ENCODE peak calls at places on chromosomes 2 and 18, in eight cellular contexts. U is hepatocyte; B is PC-9; F is IMR-90; P is Peyer's patch; V is CD8-positive, alpha-beta T cell; N is psoas muscle; H is cardiac muscle cell. L is an unnamed sample.

GRCh38 chr2:215622836-215623235 is 187.0 kb upstream of the FN1 start:
- DNase-seq in U (no peak), B (no peak), F (peak; percentile 63), P (no peak), V (no peak), N (no peak), H (no peak), L (no peak)

GRCh38 chr2:213251618-213252017 is 32.6 kb upstream of the SPAG16 start:
- DNase-seq in U (peak; percentile 84), B (no peak), F (peak; percentile 81), P (no peak), V (no peak), N (no peak), H (peak; percentile 89), L (no peak)

GRCh38 chr2:78397198-78397597 is 628.3 kb upstream of the REG3G start:
- DNase-seq in U (no peak), B (no peak), F (no peak), P (no peak), V (no peak), N (no peak), H (no peak), L (no peak)

GRCh38 chr2:26017464-26018183 is 16.3 kb upstream of the RAB10 start:
- DNase-seq in U (no peak), B (no peak), F (no peak), P (no peak), V (no peak), N (no peak), H (no peak), L (no peak)

GRCh38 chr18:37577051-37577611 is 11.5 kb upstream of the CELF4 start:
- DNase-seq in U (no peak), B (no peak), F (no peak), P (no peak), V (no peak), N (no peak), H (peak; percentile 71), L (no peak)

GRCh38 chr2:71530246-71530986 is 77.1 kb downstream of the DYSF start:
- DNase-seq in U (peak; percentile 67), B (peak; percentile 22), F (peak; percentile 28), P (no peak), V (no peak), N (no peak), H (peak; percentile 76), L (no peak)

GRCh38 chr2:47058061-47058931 is 96.8 kb downstream of the STPG4 start:
- DNase-seq in U (peak; percentile 66), B (no peak), F (peak; percentile 72), P (no peak), V (no peak), N (peak; percentile 77), H (peak; percentile 91), L (no peak)

GRCh38 chr18:65287642-65288041 is 463.2 kb upstream of the CDH7 start:
- DNase-seq in U (no peak), B (no peak), F (no peak), P (no peak), V (no peak), N (no peak), H (no peak), L (no peak)

GRCh38 chr2:141959016-141959415 is 171.8 kb downstream of the LRP1B start:
- DNase-seq in U (no peak), B (no peak), F (no peak), P (no peak), V (no peak), N (no peak), H (no peak), L (no peak)

GRCh38 chr2:163347982-163348842 is 387.6 kb downstream of the FIGN start:
- DNase-seq in U (peak; percentile 91), B (peak; percentile 87), F (peak; percentile 87), P (peak; percentile 15), V (no peak), N (peak; percentile 83), H (peak; percentile 95), L (peak; percentile 29)

GRCh38 chr2:30408961-30409387 is 38.1 kb upstream of the LCLAT1 start:
- DNase-seq in U (no peak), B (no peak), F (peak; percentile 89), P (no peak), V (no peak), N (no peak), H (peak; percentile 29), L (no peak)

GRCh38 chr2:238974510-238975166 is 126.8 kb downstream of the TWIST2 start:
- DNase-seq in U (no peak), B (peak; percentile 19), F (peak; percentile 92), P (no peak), V (no peak), N (no peak), H (peak; percentile 90), L (no peak)

GRCh38 chr18:9861933-9862332 is 23.8 kb upstream of the TXNDC2 start:
- DNase-seq in U (no peak), B (no peak), F (no peak), P (no peak), V (no peak), N (no peak), H (no peak), L (no peak)

GRCh38 chr2:10984418-10985130 is 72.8 kb downstream of the KCNF1 start:
- DNase-seq in U (peak; percentile 15), B (no peak), F (no peak), P (no peak), V (no peak), N (no peak), H (no peak), L (no peak)

GRCh38 chr2:10985260-10985659 is 73.5 kb downstream of the KCNF1 start:
- DNase-seq in U (no peak), B (no peak), F (no peak), P (no peak), V (no peak), N (no peak), H (no peak), L (no peak)

GRCh38 chr2:10982931-10983701 is 71.4 kb downstream of the KCNF1 start:
- DNase-seq in U (peak; percentile 16), B (no peak), F (peak; percentile 16), P (no peak), V (no peak), N (no peak), H (peak; percentile 45), L (no peak)

GRCh38 chr2:10981941-10982381 is 70.2 kb downstream of the KCNF1 start:
- DNase-seq in U (no peak), B (no peak), F (no peak), P (no peak), V (no peak), N (no peak), H (no peak), L (no peak)

DNA sequence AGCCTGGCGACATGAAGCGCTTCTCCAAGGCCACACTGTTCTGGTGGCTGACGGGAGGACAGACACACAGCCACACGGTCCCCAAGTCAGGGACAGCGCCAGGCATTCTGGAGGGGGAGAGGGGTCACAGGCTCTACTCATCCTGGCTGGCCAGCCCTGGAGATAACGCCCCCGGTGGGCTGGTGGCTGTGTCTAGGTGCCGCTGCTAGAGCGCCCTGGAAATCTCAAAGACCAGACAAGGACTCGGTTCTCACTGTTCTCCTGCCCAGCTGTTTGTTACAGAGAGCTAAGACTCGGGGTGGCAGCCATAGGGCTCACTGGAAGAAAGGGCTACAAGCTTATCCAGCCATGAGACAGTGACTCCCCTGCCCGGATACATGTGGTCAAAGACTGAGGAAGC is 72.0 kb downstream of the KCNF1 start:
- DNase-seq in U (no peak), B (no peak), F (no peak), P (no peak), V (no peak), N (no peak), H (no peak), L (no peak)
- H3K4me3 ChIP-seq in U (no peak overlapping the region), B (no peak overlapping the region), F (no peak overlapping the region), P (peak overlapping the region; percentile 19), V (no peak overlapping the region), N (no peak overlapping the region), H (no peak overlapping the region), L (no peak overlapping the region)

GRCh38 chr2:63018439-63018838 is 32.2 kb upstream of the OTX1 start:
- DNase-seq in U (no peak), B (no peak), F (no peak), P (no peak), V (no peak), N (no peak), H (no peak), L (no peak)

GRCh38 chr2:63027220-63027619 is 23.4 kb upstream of the OTX1 start:
- DNase-seq in U (no peak), B (no peak), F (no peak), P (no peak), V (no peak), N (no peak), H (no peak), L (no peak)

GRCh38 chr2:63029058-63029457 is 21.6 kb upstream of the OTX1 start:
- DNase-seq in U (no peak), B (no peak), F (peak; percentile 73), P (no peak), V (no peak), N (no peak), H (no peak), L (no peak)

DNA sequence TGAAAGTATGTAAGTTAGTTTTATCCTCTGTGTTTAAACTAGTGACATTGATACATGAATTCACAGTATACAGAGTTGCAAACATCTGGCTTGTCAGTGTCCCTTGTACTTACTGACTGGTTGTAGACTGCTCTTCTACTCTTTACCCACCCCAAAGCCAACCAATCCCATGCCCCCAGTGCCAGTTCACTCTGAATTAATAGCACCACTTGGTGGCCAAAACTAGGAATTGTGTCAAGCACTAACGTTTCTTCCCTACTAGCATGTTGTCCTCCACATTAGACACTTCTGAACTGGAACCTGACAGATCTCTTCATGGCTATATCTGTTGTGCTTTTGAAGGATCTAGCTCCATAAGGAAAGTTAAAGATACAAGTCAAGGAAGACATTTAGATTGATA is 27.2 kb upstream of the OTX1 start:
- DNase-seq in U (peak; percentile 11), B (no peak), F (peak; percentile 40), P (no peak), V (no peak), N (no peak), H (peak; percentile 57), L (no peak)
- TF ChIP-seq CTCF in U (peak; percentile 26), B (peak; percentile 54), F (peak; percentile 45), P (peak; percentile 32), V (no peak), N (no peak), H (peak; percentile 46), L (peak; percentile 26)

DNA sequence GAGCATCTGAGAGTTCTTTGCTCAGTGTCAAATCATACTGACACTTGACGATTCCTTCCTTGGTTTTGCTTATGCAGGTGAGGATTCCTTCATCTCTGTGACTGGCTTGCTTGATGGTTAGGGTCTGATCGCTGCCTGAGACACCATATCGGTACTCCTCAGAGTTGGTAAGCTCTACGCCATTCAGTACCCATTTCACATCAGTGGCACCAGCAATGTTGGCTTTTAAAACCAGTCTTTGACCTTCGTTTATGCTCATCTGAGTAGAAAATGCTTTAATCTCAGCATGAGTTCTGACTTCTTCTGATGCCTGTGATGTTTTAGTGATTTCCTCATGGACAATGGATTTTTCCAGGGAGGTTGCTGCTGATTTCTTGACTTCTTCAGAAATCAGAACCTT is 48.4 kb downstream of the PLEKHA3 start:
- DNase-seq in U (no peak), B (no peak), F (no peak), P (no peak), V (no peak), N (no peak), H (no peak), L (no peak)
- H3K36me3 ChIP-seq in U (no peaks in the 10 kb centered on the region), B (peaks cover 15% of the 10 kb centered on the region), F (peaks cover 11% of the 10 kb centered on the region), P (peaks cover 17% of the 10 kb centered on the region), V (no peaks in the 10 kb centered on the region), N (peaks cover 21% of the 10 kb centered on the region), H (peaks cover 81% of the 10 kb centered on the region), L (no peaks in the 10 kb centered on the region)

DNA sequence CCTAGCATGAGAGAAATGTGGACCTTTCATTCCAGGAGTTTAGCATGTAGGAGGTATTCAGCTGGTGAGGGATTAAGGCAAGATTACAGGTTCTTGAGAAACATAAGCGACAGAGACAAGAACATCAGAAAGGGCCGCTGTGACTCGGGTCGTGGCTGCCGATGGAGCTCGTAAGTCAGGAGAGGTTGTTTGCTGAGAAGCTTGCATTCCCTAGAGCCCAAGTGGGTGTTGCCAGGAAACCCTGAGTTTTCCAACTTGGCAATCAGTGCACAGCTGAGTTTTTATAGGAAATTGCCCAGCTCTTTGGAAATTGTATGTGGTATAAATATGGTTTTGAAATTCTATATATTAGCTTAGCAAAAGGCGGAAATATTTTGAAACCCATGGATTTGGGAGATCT is 46.4 kb upstream of the CYP1B1 start:
- DNase-seq in U (no peak), B (no peak), F (no peak), P (no peak), V (no peak), N (no peak), H (peak; percentile 73), L (no peak)
- H3K4me3 ChIP-seq in U (no peak overlapping the region), B (no peak overlapping the region), F (no peak overlapping the region), P (no peak overlapping the region), V (no peak overlapping the region), N (no peak overlapping the region), H (no peak overlapping the region), L (no peak overlapping the region)

L was measured in GM06990.